ENCODE peak calls at places on chromosomes 3 and 15, in nine cellular contexts. L is A549, R is H1, Y is spleen, Q is ovary, C is esophagus squamous epithelium, A is stomach, I is HCT116, V is adrenal gland. H is an unnamed sample.

GRCh38 chr3:172258616-172259015 is 189.6 kb downstream of the GHSR start:
- DNase-seq in L (no peak), R (no peak), Y (no peak), Q (no peak), C (no peak), A (no peak), I (no peak), V (no peak), H (no peak)

GRCh38 chr15:63462053-63462452 is 42.3 kb upstream of the USP3 start:
- DNase-seq in L (peak), R (no peak), Y (no peak), Q (no peak), C (no peak), A (no peak), I (no peak), V (no peak), H (peak)

GRCh38 chr15:35530698-35531097 is 15.3 kb downstream of the DPH6 start:
- DNase-seq in L (no peak), R (no peak), Y (no peak), Q (no peak), C (no peak), A (no peak), I (no peak), V (no peak), H (no peak)

GRCh38 chr15:74339371-74339770 is 28.1 kb downstream of the CYP11A1 start:
- DNase-seq in L (no peak), R (no peak), Y (peak), Q (peak), C (no peak), A (no peak), I (no peak), V (no peak), H (no peak)

GRCh38 chr3:97686258-97686657 is 78.3 kb upstream of the ARL6 start:
- DNase-seq in L (no peak), R (no peak), Y (no peak), Q (no peak), C (no peak), A (no peak), I (no peak), V (no peak), H (no peak)

GRCh38 chr3:112086857-112087524 is 802 bp downstream of the C3orf52 start:
- DNase-seq in L (peak), R (no peak), Y (no peak), Q (no peak), C (no peak), A (no peak), I (peak), V (no peak), H (no peak)

GRCh38 chr15:85642693-85643058 is 152.0 kb downstream of the KLHL25 start:
- DNase-seq in L (no peak), R (no peak), Y (no peak), Q (peak), C (no peak), A (no peak), I (no peak), V (no peak), H (no peak)

GRCh38 chr3:73685061-73685460 is 60.3 kb upstream of the PDZRN3 start:
- DNase-seq in L (no peak), R (no peak), Y (no peak), Q (no peak), C (no peak), A (no peak), I (no peak), V (no peak), H (no peak)

GRCh38 chr3:173241727-173242126 is 100.7 kb upstream of the SPATA16 start:
- DNase-seq in L (no peak), R (no peak), Y (no peak), Q (no peak), C (no peak), A (no peak), I (no peak), V (no peak), H (no peak)

GRCh38 chr3:197491478-197491877 is 64.3 kb downstream of the BDH1 start:
- DNase-seq in L (no peak), R (no peak), Y (no peak), Q (no peak), C (no peak), A (no peak), I (no peak), V (no peak), H (no peak)

GRCh38 chr15:63803106-63803886 is 30.5 kb downstream of the HERC1 start:
- DNase-seq in L (no peak), R (no peak), Y (no peak), Q (no peak), C (no peak), A (no peak), I (no peak), V (no peak), H (no peak)

GRCh38 chr3:189534546-189534945 is 96.6 kb upstream of the TP63 start:
- DNase-seq in L (no peak), R (no peak), Y (no peak), Q (no peak), C (no peak), A (no peak), I (no peak), V (no peak), H (no peak)

GRCh38 chr3:166351461-166351860 is 514.2 kb upstream of the BCHE start:
- DNase-seq in L (no peak), R (no peak), Y (no peak), Q (no peak), C (no peak), A (no peak), I (no peak), V (no peak), H (no peak)

GRCh38 chr3:189406148-189406547 is 225.0 kb upstream of the TP63 start:
- DNase-seq in L (no peak), R (no peak), Y (no peak), Q (no peak), C (no peak), A (no peak), I (no peak), V (no peak), H (no peak)

GRCh38 chr15:65987100-65987499 is 117.8 kb downstream of the RAB11A start:
- DNase-seq in L (no peak), R (no peak), Y (no peak), Q (no peak), C (no peak), A (no peak), I (no peak), V (no peak), H (no peak)

GRCh38 chr3:11900844-11901243 is 54.2 kb upstream of the TAMM41 start:
- DNase-seq in L (no peak), R (no peak), Y (no peak), Q (no peak), C (no peak), A (no peak), I (no peak), V (no peak), H (no peak)
- TF ChIP-seq POLR2A in L (no peak), R (no peak), Y (no peak), Q (no peak), C (no peak), A (no peak), I (no peak), V (no peak), H (no peak)

GRCh38 chr3:141399979-141400971 is 32.0 kb downstream of the ZBTB38 start:
- DNase-seq in L (peak), R (no peak), Y (no peak), Q (no peak), C (no peak), A (no peak), I (no peak), V (no peak), H (no peak)
- TF ChIP-seq POLR2A in L (no peak), R (no peak), Y (no peak), Q (peak), C (no peak), A (no peak), I (no peak), V (no peak), H (no peak)

GRCh38 chr3:167493240-167493639 is 19.4 kb upstream of the SERPINI2 start:
- DNase-seq in L (peak), R (peak), Y (no peak), Q (no peak), C (no peak), A (no peak), I (peak), V (no peak), H (peak)

GRCh38 chr3:167483708-167484475 is 10.1 kb upstream of the SERPINI2 start:
- DNase-seq in L (no peak), R (no peak), Y (no peak), Q (no peak), C (no peak), A (no peak), I (no peak), V (no peak), H (no peak)

GRCh38 chr3:167489571-167489970 is 15.7 kb upstream of the SERPINI2 start:
- DNase-seq in L (no peak), R (no peak), Y (no peak), Q (no peak), C (no peak), A (no peak), I (no peak), V (no peak), H (no peak)

GRCh38 chr3:167491626-167492025 is 17.8 kb upstream of the SERPINI2 start:
- DNase-seq in L (no peak), R (no peak), Y (no peak), Q (no peak), C (no peak), A (no peak), I (no peak), V (no peak), H (no peak)

GRCh38 chr3:167487556-167487955 is 13.7 kb upstream of the SERPINI2 start:
- DNase-seq in L (no peak), R (no peak), Y (no peak), Q (no peak), C (no peak), A (no peak), I (no peak), V (no peak), H (no peak)
- TF ChIP-seq POLR2A in L (no peak), R (no peak), Y (no peak), Q (no peak), C (no peak), A (no peak), I (no peak), V (no peak), H (no peak)

DNA sequence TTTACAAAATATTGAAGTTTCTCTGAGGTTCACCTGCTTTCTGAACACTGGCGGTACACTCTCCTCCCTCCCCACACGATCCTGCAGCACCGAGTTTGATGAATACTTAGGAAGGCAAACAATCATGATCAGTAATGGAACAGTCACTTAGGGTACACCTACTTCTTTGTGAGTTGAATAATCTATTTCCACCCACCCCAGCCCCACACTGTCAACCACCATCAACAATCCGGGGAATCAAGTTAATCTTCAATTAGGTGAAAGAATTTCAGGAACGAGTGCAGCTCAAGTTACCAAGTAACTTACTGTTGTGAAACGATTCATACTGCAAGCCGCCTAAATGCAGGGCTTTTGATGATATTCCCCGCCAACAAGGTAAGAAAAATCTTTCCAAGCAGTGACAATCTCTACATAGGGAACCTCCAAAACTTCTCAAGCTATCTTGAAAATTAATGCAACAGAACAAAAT is 159.2 kb upstream of the NR2F2 start:
- DNase-seq in L (peak), R (no peak), Y (no peak), Q (no peak), C (no peak), A (no peak), I (no peak), V (no peak), H (no peak)
- TF ChIP-seq POLR2A in L (no peak), R (no peak), Y (no peak), Q (no peak), C (no peak), A (no peak), I (no peak), V (no peak), H (no peak)

DNA sequence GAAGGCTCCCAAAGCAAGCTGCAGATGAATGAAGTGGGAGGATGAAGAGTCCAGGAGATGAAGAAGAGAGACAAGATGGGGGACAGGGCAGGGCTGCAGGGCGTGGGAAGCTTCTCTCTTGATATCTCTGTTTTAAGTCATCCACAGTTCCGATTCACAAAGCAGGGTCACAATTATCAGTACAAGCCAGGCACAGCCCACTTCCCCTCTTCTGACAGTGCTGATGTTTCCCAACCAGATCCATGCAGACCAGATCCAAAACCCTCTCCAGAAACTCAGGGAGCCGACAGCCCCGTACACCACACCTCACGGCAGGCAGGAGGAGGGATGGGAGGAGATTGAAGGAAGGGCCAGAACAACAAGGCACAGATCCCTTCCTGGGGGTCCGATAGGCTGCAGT is 31.1 kb downstream of the NTRK3 start:
- DNase-seq in L (no peak), R (no peak), Y (no peak), Q (no peak), C (no peak), A (no peak), I (no peak), V (no peak), H (no peak)
- TF ChIP-seq POLR2A in L (no peak), R (no peak), Y (no peak), Q (no peak), C (no peak), A (no peak), I (no peak), V (no peak), H (no peak)

GRCh38 chr3:196431193-196432136 is 762 bp downstream of the UBXN7 start:
- DNase-seq in L (peak), R (peak), Y (peak), Q (peak), C (no peak), A (no peak), I (no peak), V (peak), H (peak)

DNA sequence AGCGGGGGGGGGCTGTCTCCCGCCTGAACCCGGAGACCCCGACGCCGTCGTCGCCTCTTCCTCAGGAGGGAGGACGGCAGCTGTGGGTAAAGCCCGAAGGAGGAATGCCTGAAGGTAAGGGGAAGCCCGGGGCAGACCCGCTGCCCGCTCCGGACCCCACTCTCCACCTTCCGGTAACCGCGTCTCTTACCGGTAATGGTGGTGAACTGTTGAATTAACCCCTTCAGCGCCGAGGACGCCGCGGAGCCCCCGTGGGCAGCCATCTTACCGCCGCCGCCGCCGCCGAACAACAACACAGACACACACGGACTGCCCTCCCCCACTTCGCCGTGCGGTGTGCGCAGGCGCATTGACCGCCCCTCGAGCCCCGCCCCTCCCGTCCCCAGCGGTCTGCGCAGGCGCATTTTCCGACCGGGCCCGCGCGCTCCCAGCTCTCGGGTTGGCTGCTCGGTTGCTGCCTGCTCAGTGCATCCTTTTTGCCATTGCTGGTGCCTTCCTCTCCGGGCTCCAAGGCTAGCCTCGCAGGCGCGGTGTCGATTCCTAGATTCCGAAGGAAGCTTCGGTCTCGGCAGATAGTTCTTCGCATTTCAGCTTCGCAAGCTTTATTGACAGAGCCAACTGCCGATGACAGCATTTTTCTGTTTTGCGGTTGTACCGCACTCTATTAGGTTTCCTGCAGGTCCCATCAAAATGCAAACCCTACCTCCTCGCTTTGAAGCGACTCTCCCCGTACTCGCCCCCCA is at the start of gene UBXN7:
- DNase-seq in L (peak), R (peak), Y (peak), Q (peak), C (peak), A (peak), I (peak), V (peak), H (peak)
- TF ChIP-seq POLR2A in L (peak), R (peak), Y (peak), Q (peak), C (peak), A (no peak), I (peak), V (peak), H (peak)

GRCh38 chr3:33383951-33384350 is 56.3 kb downstream of the UBP1 start:
- DNase-seq in L (no peak), R (no peak), Y (no peak), Q (no peak), C (no peak), A (no peak), I (no peak), V (no peak), H (no peak)

GRCh38 chr3:33388374-33389100 is 51.7 kb downstream of the UBP1 start:
- DNase-seq in L (no peak), R (no peak), Y (no peak), Q (no peak), C (no peak), A (no peak), I (no peak), V (no peak), H (no peak)

GRCh38 chr3:33386631-33387030 is 53.6 kb downstream of the UBP1 start:
- DNase-seq in L (no peak), R (no peak), Y (no peak), Q (no peak), C (no peak), A (no peak), I (no peak), V (no peak), H (no peak)

GRCh38 chr3:33389908-33390307 is 50.3 kb downstream of the UBP1 start:
- DNase-seq in L (no peak), R (no peak), Y (no peak), Q (no peak), C (no peak), A (no peak), I (no peak), V (no peak), H (no peak)

DNA sequence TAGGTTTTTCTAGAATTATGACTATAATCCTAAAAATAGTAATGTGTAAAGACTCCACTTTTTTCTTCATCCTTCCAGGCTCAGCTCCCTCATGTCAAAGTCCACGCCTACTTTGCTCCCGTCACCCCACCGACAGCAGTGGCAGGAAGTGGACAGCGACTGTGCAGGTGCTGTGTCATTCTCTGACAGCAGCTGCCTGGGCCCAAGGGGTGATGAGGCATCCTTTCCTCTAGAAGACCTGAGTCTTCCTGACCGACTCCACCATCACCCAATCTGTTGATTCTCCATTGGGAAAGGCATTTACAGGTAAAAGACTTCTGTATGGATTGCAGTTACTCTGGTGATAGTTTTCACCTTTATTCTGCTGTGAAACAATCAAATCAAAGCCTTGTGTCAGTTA is 54.8 kb downstream of the UBP1 start:
- DNase-seq in L (peak), R (no peak), Y (no peak), Q (no peak), C (no peak), A (no peak), I (no peak), V (no peak), H (no peak)
- TF ChIP-seq POLR2A in L (no peak), R (no peak), Y (no peak), Q (no peak), C (no peak), A (no peak), I (no peak), V (no peak), H (no peak)

H was measured in erythroblast.